ENCODE peak calls at places on chromosomes 11 and 22, in eight cellular contexts. L is brain microvascular endothelial cell, T is cardiac fibroblast, W is lower lobe of right lung, Y is astrocyte of the spinal cord, M is tibial nerve, X is neural progenitor cell, B is dorsolateral prefrontal cortex. Z is an unnamed sample.

GRCh38 chr11:88521354-88522310 is 184.1 kb upstream of the CTSC start:
- DNase-seq in W (no peak), M (no peak), T (no peak), B (no peak), L (peak), Y (peak), X (no peak), Z (no peak)

GRCh38 chr22:40524392-40525249 is 111.9 kb downstream of the MRTFA start:
- DNase-seq in L (no peak), M (no peak), B (no peak), W (no peak), T (peak), Y (no peak), X (no peak), Z (no peak)

GRCh38 chr11:77596626-77597025 is 6.9 kb downstream of the AQP11 start:
- DNase-seq in M (no peak), Y (peak), T (peak), X (no peak), B (no peak), W (no peak), L (peak), Z (peak)

GRCh38 chr11:32213223-32213622 is 122.3 kb downstream of the RCN1 start:
- DNase-seq in Y (peak), B (no peak), W (no peak), L (peak), T (peak), X (no peak), M (no peak), Z (peak)

GRCh38 chr11:63017306-63017974 is 1.8 kb upstream of the SLC22A8 start:
- DNase-seq in W (no peak), L (peak), X (peak), Y (no peak), B (no peak), T (no peak), M (no peak), Z (no peak)

GRCh38 chr11:19947521-19948114 is 212.7 kb downstream of the DBX1 start:
- DNase-seq in B (no peak), T (no peak), W (no peak), M (no peak), Y (no peak), L (no peak), X (no peak), Z (no peak)

GRCh38 chr11:10108901-10109665 is 184.9 kb downstream of the SBF2 start:
- DNase-seq in T (peak), Y (peak), B (no peak), W (no peak), M (no peak), L (no peak), X (no peak), Z (no peak)

GRCh38 chr11:124758355-124759267 is 3.5 kb downstream of the ESAM start:
- DNase-seq in T (peak), X (peak), W (peak), L (peak), B (peak), M (no peak), Y (peak), Z (no peak)

GRCh38 chr11:2791521-2792375 is 92.0 kb upstream of the KCNQ1OT1 start:
- DNase-seq in M (peak), Y (no peak), T (no peak), L (no peak), B (peak), X (no peak), W (peak), Z (no peak)

GRCh38 chr22:36144886-36145541 is 15.5 kb downstream of the APOL3 start:
- DNase-seq in M (no peak), L (peak), B (peak), T (peak), Y (peak), X (peak), W (peak), Z (no peak)

GRCh38 chr22:26822300-26822699 is 164.9 kb downstream of the MIAT start:
- DNase-seq in M (no peak), Y (no peak), T (no peak), X (no peak), L (no peak), B (no peak), W (no peak), Z (no peak)

GRCh38 chr11:61254403-61255025 is 13.5 kb downstream of the PGA5 start:
- DNase-seq in L (peak), T (peak), Y (peak), W (peak), M (no peak), X (peak), B (peak), Z (no peak)

GRCh38 chr11:30008946-30009525 is 7.8 kb downstream of the KCNA4 start:
- DNase-seq in X (no peak), Y (no peak), T (peak), M (no peak), B (no peak), L (peak), W (no peak), Z (no peak)

GRCh38 chr11:125148743-125149142 is 15.8 kb upstream of the PKNOX2 start:
- DNase-seq in T (no peak), Y (no peak), X (no peak), W (no peak), M (no peak), B (no peak), L (no peak), Z (no peak)

GRCh38 chr11:43935131-43935979 is 7.1 kb upstream of the C11orf96 start:
- DNase-seq in L (no peak), B (no peak), T (no peak), M (no peak), Y (no peak), X (no peak), W (no peak), Z (no peak)

GRCh38 chr11:76658231-76658630 is 12.3 kb downstream of the LRRC32 start:
- DNase-seq in M (no peak), T (no peak), L (no peak), Y (no peak), B (no peak), X (no peak), W (no peak), Z (no peak)

GRCh38 chr11:126489791-126490190 is 134.3 kb downstream of the ST3GAL4 start:
- DNase-seq in T (no peak), X (no peak), Y (no peak), W (no peak), M (no peak), B (no peak), L (no peak), Z (no peak)

GRCh38 chr11:44887598-44887997 is 63.1 kb downstream of the TP53I11 start:
- DNase-seq in T (no peak), X (no peak), M (no peak), Y (no peak), L (no peak), W (no peak), B (no peak), Z (no peak)

GRCh38 chr11:62909107-62909894 is 11.9 kb downstream of the CHRM1 start:
- DNase-seq in W (peak), L (peak), M (peak), B (no peak), Y (peak), T (peak), X (peak), Z (no peak)

GRCh38 chr11:70535191-70535971 is 137.1 kb downstream of the CTTN start:
- DNase-seq in T (no peak), B (peak), M (no peak), L (no peak), X (no peak), W (no peak), Y (no peak), Z (no peak)

GRCh38 chr22:33288078-33288477 is 229.9 kb upstream of the SYN3 start:
- DNase-seq in W (no peak), L (no peak), M (no peak), X (no peak), B (no peak), Y (no peak), T (no peak), Z (no peak)

GRCh38 chr22:47618611-47619010 is 856.2 kb downstream of the TBC1D22A start:
- DNase-seq in W (no peak), T (no peak), L (no peak), Y (no peak), B (no peak), X (no peak), M (no peak), Z (no peak)

GRCh38 chr11:113906038-113906437 is 1.4 kb downstream of the HTR3B start:
- DNase-seq in M (no peak), X (peak), Y (peak), W (no peak), L (no peak), T (peak), B (no peak), Z (no peak)
- TF ChIP-seq CTCF in M (no peak), X (peak), Y (peak), W (no peak), L (peak), T (peak), B (no peak), Z (no peak)

DNA sequence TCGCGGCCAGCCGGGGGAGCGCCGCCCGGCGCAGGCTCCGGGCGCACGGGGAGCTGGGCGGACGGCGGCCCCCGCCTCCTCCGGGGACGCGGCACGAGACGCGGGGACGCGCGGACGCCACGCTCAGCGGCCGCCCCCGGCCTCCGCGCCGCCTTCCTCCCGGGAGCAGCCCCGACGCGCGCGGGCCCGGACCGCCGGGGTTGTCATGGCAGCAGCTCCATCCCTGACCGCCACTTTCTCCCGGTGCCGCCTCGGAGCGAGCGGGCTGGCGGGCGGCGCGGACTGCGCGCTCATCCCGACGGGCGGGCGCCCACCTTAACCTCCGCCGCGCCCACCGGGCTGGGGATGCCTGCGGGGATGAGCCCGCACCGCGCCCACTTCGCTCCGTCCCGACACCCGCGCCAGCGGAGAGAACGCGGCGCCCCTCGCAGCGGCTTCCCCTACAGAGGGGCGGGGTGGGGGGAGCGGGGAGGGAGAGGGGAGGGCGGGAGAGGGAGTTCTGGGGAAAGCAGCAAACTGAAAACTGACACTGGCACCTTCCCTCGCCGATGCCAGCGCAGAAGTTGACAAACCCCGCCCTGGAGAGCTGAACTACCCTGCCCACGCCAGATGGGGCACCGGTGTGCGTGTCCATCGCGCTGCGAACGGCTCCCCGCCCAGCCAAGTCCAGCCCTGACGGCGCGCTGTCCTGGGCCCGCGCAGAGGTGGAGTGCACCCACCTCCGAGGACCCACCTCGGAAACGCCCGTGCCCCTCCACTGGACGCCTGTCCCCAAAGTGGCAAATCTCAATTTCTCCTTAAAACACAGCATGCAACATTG is 588.4 kb downstream of the OPCML start:
- DNase-seq in L (no peak), W (no peak), X (peak), T (no peak), B (peak), Y (no peak), M (no peak), Z (no peak)
- H3K4me3 ChIP-seq in L (peak), W (no peak), X (peak), T (peak), B (peak), Y (peak), M (peak), Z (peak)

DNA sequence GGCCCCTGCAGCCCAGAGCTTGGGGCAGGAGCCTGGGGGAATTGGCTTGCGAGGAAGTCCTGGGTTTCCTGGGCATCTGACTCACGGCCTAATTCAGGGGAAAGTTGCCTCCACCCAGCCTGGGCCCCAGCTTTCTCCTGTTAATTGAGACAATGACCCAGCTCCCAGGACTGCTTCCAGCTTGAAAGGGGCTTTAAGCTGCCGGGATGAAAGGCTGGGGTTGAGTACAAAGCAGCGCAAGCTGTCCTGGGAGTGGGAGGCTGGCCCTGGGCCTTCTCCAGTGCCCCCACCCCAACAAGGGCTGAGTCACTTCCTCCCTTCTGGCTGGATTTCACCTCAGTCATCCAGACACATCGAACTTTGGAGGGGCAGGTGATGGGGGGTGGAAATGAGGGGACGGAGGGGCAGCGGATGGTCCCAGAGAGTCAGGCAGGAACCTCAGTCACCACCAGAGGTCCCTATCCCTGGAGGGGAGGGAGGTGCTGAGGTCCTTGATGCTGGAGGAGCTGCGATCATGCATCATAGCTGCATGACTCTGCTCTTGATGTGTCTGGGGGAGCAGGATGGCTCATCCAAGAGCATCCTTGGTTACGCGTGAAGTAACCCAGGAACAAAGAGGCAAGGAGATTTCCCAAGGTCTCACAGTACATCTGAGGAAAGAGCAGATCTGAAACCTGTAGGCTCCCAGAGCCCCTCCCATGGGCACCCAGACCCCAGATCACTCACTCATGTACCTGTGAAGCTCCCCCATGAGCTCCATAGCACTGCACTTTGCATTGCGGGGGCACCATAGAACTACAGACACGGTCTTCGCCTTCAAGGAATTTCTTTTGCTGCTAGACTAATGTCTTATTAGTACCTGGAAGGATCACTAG is 30.0 kb upstream of the OAF start:
- DNase-seq in L (peak), M (no peak), W (no peak), Y (peak), X (peak), T (peak), B (peak), Z (no peak)
- TF ChIP-seq CTCF in L (peak), M (no peak), W (no peak), Y (peak), X (peak), T (peak), B (no peak), Z (peak)

DNA sequence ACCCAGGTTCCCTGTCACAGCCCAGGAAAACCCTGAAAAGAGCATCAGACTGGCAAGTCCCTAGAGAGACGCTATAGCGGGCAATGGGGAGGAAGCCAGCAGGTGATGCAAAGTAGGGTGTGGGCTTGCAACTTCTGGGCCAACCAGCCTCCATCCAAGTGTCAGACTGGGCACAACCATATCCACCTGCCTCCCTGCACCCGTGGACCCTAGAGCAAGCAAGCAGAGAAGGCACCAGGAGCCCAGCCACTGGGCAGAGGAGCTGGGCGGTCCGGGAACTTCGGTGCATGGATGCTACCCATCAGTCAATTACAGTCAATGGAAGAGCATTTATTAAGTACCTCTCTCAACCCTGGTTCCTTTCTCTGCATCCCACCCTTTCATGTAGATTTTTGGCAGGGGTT is 2.8 kb downstream of the NECTIN1 start:
- DNase-seq in Y (no peak), B (no peak), T (no peak), M (no peak), X (peak), W (no peak), L (no peak), Z (no peak)
- H3K4me3 ChIP-seq in Y (no peak), B (peak), T (no peak), M (peak), X (peak), W (no peak), L (no peak), Z (no peak)

DNA sequence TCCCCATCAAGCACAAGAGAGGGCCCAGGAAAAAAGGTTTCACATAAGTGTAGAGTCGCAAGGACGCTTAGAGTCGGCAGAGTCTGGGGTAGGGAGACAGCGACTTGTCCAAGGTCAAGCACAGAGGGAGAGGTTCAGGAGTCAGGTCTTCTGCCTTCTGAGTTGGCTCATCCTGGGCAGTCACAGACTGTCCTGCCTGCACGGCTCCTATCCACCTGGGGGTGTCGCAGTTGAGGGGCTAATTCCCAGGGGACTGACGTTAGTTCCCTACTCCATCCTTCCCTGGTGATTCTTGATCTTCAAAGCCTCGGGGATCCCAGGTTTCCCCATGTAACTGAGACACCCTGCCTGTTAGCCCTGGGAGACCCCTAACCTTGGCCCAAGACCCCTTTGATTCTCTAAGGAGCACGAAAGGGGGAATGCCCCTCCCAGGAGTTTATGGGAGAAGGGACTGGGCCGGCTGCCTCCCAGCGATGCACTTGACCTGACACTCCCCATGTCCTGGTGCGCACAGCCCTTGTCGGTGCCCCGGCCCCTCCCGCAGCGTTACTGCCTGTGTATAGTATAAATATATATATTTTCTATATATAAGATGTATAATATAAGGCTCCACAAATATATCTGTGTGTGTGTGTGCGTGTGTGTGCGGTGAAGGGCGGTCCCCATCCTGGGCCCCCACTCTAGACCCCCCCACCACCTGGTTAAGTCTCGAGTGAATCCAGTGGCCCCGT is 14.7 kb upstream of the TAB1 start:
- DNase-seq in X (peak), Y (no peak), B (no peak), L (peak), T (peak), M (no peak), W (no peak), Z (no peak)
- TF ChIP-seq CTCF in X (peak), Y (peak), B (peak), L (peak), T (peak), M (peak), W (no peak), Z (peak)

GRCh38 chr11:14065692-14066091 is 103.2 kb downstream of the SPON1 start:
- DNase-seq in M (no peak), W (no peak), B (no peak), Y (no peak), T (no peak), L (no peak), X (no peak), Z (no peak)
- H3K4me3 ChIP-seq in M (no peak), W (no peak), B (no peak), Y (no peak), T (no peak), L (no peak), X (no peak), Z (no peak)

DNA sequence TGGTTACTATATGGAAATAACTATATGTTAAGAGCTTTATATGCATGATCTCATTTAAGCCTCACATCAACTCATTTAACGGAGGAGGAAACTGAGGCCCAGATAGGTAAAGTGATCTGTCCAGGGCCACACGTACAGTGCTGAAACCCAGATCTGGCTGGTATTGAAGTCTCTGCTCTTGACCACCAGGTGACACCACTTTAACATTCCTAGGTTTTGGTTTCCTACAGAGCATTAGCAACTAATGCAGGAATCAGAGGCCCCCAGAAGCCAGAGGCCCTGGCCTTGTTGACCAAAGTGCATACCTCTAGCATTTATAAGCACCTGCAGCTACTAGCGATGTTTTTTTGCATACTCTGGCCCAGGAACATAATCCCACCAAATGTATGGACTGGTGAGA is 12.9 kb upstream of the LIMK2 start:
- DNase-seq in M (no peak), Y (no peak), L (no peak), B (no peak), X (no peak), W (no peak), T (no peak), Z (no peak)
- TF ChIP-seq CTCF in M (no peak), Y (peak), L (peak), B (no peak), X (peak), W (peak), T (no peak), Z (no peak)

DNA sequence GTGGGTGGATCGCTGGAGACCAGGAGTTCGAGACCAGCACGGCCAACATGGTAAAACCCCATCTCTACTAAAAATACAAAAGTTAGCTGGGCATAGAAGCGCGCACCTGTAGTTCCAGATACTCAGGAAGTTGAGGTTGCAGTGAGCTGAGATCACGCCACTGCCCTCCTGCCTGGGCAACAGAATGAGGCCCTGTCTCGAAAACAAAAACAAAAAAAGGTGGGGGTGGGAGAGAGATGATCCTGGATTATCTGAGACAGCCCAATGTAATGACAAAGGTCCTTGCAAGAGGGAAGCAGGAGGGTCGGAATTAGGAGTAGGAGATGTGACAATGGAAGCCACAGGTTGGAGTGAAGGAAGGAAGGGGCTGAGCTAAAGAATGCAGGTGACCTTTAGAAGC is 87.6 kb upstream of the APOA1 start:
- DNase-seq in Y (no peak), L (no peak), W (no peak), X (peak), T (no peak), B (no peak), M (no peak), Z (no peak)
- H3K4me3 ChIP-seq in Y (no peak), L (no peak), W (no peak), X (no peak), T (no peak), B (no peak), M (no peak), Z (no peak)

DNA sequence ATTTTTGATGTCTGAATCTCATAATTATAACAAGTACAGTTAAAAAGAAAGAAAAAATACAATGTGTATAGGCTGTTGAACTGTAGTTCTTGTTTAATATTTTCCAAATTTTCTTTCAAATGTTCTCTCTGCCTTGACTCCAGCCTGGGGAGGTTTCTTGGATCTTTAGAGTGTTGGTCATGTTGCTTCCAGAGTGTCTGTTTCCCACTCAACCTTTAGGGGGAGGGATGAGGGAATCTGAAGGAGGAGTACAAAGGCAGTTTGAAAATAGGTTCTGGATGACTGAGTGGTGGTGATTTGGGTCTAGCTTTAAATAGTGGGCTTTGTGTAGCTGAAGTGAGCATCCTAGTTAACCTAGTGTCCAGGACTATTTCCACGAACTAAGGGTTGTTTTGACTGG is 2.0 kb downstream of the CTNND1 start:
- DNase-seq in Y (peak), X (peak), T (peak), L (peak), B (no peak), W (no peak), M (no peak), Z (no peak)
- TF ChIP-seq CTCF in Y (peak), X (peak), T (peak), L (peak), B (no peak), W (peak), M (peak), Z (peak)

Z was measured in AG04449.